ENCODE peak calls at places on chromosomes 1 and 21, in four cellular contexts. J is A549, D is breast epithelium, B is uterus. E is an unnamed sample.

GRCh38 chr21:28633803-28634572 is 358.7 kb downstream of the LTN1 start:
- DNase-seq in J (no peak), B (peak), D (no peak), E (no peak)

GRCh38 chr1:24868016-24868875 is 61.8 kb downstream of the RUNX3 start:
- DNase-seq in B (no peak), D (no peak), J (no peak), E (no peak)

GRCh38 chr1:113931456-113931855 is 2.3 kb downstream of the HIPK1 start:
- DNase-seq in J (no peak), D (no peak), B (no peak), E (peak)

GRCh38 chr1:59350521-59350920 is 53.6 kb downstream of the FGGY start:
- DNase-seq in B (no peak), D (no peak), J (no peak), E (no peak)

GRCh38 chr1:85911742-85912141 is 203.5 kb upstream of the ZNHIT6 start:
- DNase-seq in D (no peak), B (no peak), J (peak), E (no peak)

GRCh38 chr1:39892611-39893595 is 8.8 kb downstream of the MYCL start:
- DNase-seq in J (peak), D (peak), B (no peak), E (peak)

GRCh38 chr1:198231776-198232175 is 75.0 kb downstream of the NEK7 start:
- DNase-seq in B (no peak), D (no peak), J (no peak), E (no peak)

GRCh38 chr1:29563571-29563970 is 327.2 kb downstream of the PTPRU start:
- DNase-seq in B (no peak), J (no peak), D (no peak), E (no peak)

GRCh38 chr1:222794656-222795474 is 20.0 kb upstream of the DISP1 start:
- DNase-seq in B (no peak), J (peak), D (no peak), E (no peak)

GRCh38 chr1:78070758-78071157 is 25.0 kb downstream of the GIPC2 start:
- DNase-seq in B (no peak), D (no peak), J (peak), E (peak)

GRCh38 chr1:3027611-3028371 is 6.5 kb downstream of the ACTRT2 start:
- DNase-seq in J (no peak), D (no peak), B (no peak), E (no peak)

GRCh38 chr1:15344800-15345710 is 64.6 kb upstream of the EFHD2 start:
- DNase-seq in D (no peak), J (no peak), B (no peak), E (no peak)

GRCh38 chr1:205287723-205288122 is 33.8 kb downstream of the NUAK2 start:
- DNase-seq in B (no peak), D (no peak), J (no peak), E (no peak)

GRCh38 chr1:2981981-2982614 is 39.2 kb upstream of the ACTRT2 start:
- DNase-seq in J (no peak), D (no peak), B (no peak), E (no peak)

GRCh38 chr1:5682626-5683235 is 309.5 kb downstream of the NPHP4 start:
- DNase-seq in J (no peak), B (no peak), D (no peak), E (no peak)

GRCh38 chr1:184866991-184867788 is 107.1 kb downstream of the NIBAN1 start:
- DNase-seq in B (no peak), D (no peak), J (no peak), E (no peak)

GRCh38 chr1:224328644-224329043 is 1.3 kb downstream of the NVL start:
- DNase-seq in J (no peak), B (no peak), D (no peak), E (no peak)

GRCh38 chr1:246569248-246570238 is 3.3 kb downstream of the CNST start:
- DNase-seq in J (no peak), D (no peak), B (no peak), E (no peak)

GRCh38 chr1:16938351-16939321 is 16.9 kb downstream of the CROCC start:
- DNase-seq in J (no peak), B (no peak), D (no peak), E (no peak)

GRCh38 chr1:110554871-110555801 is 36.2 kb upstream of the KCNA10 start:
- DNase-seq in D (no peak), J (peak), B (no peak), E (no peak)

GRCh38 chr1:165877940-165878556 is 50.6 kb downstream of the UCK2 start:
- DNase-seq in D (no peak), B (no peak), J (no peak), E (no peak)

GRCh38 chr1:245880754-245881403 is 626.2 kb downstream of the SMYD3 start:
- DNase-seq in J (no peak), B (no peak), D (no peak), E (no peak)

GRCh38 chr1:3716351-3716750 is 35.9 kb upstream of the CCDC27 start:
- DNase-seq in J (no peak), B (no peak), D (no peak), E (no peak)

GRCh38 chr1:78286686-78287085 is 204.1 kb upstream of the PTGFR start:
- DNase-seq in B (no peak), J (no peak), D (no peak), E (no peak)

GRCh38 chr1:218851601-218852000 is 322.1 kb upstream of the LYPLAL1 start:
- DNase-seq in B (no peak), J (no peak), D (no peak), E (no peak)

GRCh38 chr21:36773995-36774394 is 75.1 kb downstream of the SIM2 start:
- DNase-seq in D (no peak), J (no peak), B (no peak), E (no peak)

GRCh38 chr1:152479792-152480595 is 30.6 kb upstream of the LCE5A start:
- DNase-seq in J (peak), B (no peak), D (no peak), E (peak)
- TF ChIP-seq CTCF in J (peak), B (peak), D (no peak), E (peak)

GRCh38 chr21:17793675-17794123 is 25.5 kb downstream of the C21orf91 start:
- DNase-seq in J (no peak), D (no peak), B (no peak), E (no peak)
- H3K4me3 ChIP-seq in J (no peak), D (peak), B (peak), E (no peak)

GRCh38 chr1:217087981-217088380 is 364.8 kb upstream of the ESRRG start:
- DNase-seq in D (no peak), J (no peak), B (no peak), E (no peak)

GRCh38 chr1:217091601-217092000 is 368.4 kb upstream of the ESRRG start:
- DNase-seq in D (no peak), B (no peak), J (no peak), E (no peak)

GRCh38 chr1:217089239-217090014 is 366.2 kb upstream of the ESRRG start:
- DNase-seq in J (peak), D (peak), B (no peak), E (peak)

GRCh38 chr1:217088521-217089221 is 365.4 kb upstream of the ESRRG start:
- DNase-seq in B (no peak), J (no peak), D (no peak), E (no peak)

GRCh38 chr1:217090073-217090911 is 367.1 kb upstream of the ESRRG start:
- DNase-seq in B (no peak), D (no peak), J (no peak), E (no peak)
- TF ChIP-seq CTCF in B (no peak), D (no peak), J (no peak), E (no peak)

DNA sequence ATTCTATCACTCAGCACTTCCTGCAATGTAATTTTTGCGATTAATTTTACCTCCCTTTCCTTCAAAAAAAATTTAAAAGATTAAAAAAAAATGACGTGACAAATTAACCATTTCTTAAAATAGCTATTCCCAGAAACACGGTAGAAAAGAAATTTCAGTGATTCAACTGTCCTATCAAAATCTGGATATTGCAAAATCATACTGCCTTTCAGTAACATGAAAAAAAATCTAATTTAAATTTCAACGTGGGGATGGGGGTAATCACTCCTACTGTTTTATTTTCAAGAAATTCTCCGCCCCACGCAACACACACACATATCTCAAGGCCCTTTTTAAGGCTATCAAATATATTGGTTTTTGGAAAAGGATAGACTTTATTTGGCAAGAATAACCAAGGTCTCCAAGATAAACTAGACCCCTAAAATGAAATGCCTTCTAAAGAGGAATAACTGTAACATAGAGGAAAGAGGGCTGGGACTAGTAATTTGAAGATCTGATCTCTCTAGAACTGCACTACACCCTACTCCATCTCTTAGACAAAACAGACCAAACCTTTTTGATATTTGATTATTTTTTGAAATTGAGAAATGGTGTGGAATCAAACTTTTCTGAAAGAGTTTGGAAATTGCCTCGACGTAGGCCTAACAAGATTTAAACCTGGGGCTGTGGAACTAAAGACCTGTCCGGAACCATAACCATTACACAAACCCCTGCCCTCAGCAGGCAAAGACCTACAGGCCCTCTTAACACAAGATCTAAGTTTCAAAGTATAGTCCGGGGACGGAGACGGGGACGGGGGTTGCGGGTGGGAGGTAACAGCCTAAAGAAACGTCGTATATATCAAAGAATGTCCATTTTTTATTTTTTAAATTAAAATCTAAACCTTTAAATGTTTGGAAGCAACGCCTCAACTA is 945 bp downstream of the ARNT start:
- DNase-seq in B (no peak), J (no peak), D (no peak), E (no peak)
- H3K4me3 ChIP-seq in B (peak), J (peak), D (peak), E (peak)

GRCh38 chr1:176522310-176522846 is 59.4 kb downstream of the PAPPA2 start:
- DNase-seq in D (no peak), B (no peak), J (no peak), E (peak)
- TF ChIP-seq CTCF in D (no peak), B (no peak), J (no peak), E (no peak)

GRCh38 chr1:154478639-154479038 is 23.4 kb upstream of the TDRD10 start:
- DNase-seq in D (no peak), J (peak), B (no peak), E (no peak)
- H3K4me3 ChIP-seq in D (no peak), J (no peak), B (no peak), E (no peak)